ENCODE peak calls at places on chromosomes 12 and 14, in five cellular contexts. J is kidney glomerular epithelial cell, C is Caki2, X is IMR-90, T is bronchial epithelial cell. W is an unnamed sample.

GRCh38 chr12:57694459-57695019 is 607 bp downstream of the OS9 start:
- DNase-seq in J (no peak), C (no peak), X (no peak), T (peak), W (no peak)

GRCh38 chr12:4380332-4380731 is 820 bp upstream of the FGF23 start:
- DNase-seq in J (no peak), C (no peak), X (no peak), T (no peak), W (no peak)

GRCh38 chr12:108271951-108272729 is 67.0 kb downstream of the CMKLR1 start:
- DNase-seq in J (no peak), C (no peak), X (no peak), T (no peak), W (no peak)

GRCh38 chr12:44510510-44510909 is 365.6 kb downstream of the NELL2 start:
- DNase-seq in J (no peak), C (no peak), X (no peak), T (no peak), W (no peak)

GRCh38 chr12:70641691-70642090 is 4.5 kb upstream of the PTPRB start:
- DNase-seq in J (no peak), C (no peak), X (no peak), T (no peak), W (no peak)

GRCh38 chr12:53696285-53696654 is 20.4 kb upstream of the ATP5MC2 start:
- DNase-seq in J (peak), C (peak), X (peak), T (peak), W (peak)

GRCh38 chr12:13772264-13772663 is 209.1 kb downstream of the GRIN2B start:
- DNase-seq in J (no peak), C (no peak), X (no peak), T (no peak), W (no peak)

GRCh38 chr14:74941676-74942097 is 13.7 kb downstream of the PGF start:
- DNase-seq in J (no peak), C (no peak), X (peak), T (peak), W (no peak)

GRCh38 chr14:69483765-69484443 is 624 bp upstream of the PLEKHD1 start:
- DNase-seq in J (no peak), C (no peak), X (peak), T (no peak), W (no peak)

GRCh38 chr14:52077261-52077984 is 8.6 kb upstream of the NID2 start:
- DNase-seq in J (no peak), C (peak), X (peak), T (no peak), W (no peak)

GRCh38 chr12:111825509-111825908 is 16.5 kb upstream of the MAPKAPK5 start:
- DNase-seq in J (no peak), C (no peak), X (no peak), T (no peak), W (no peak)

GRCh38 chr14:99004112-99004511 is 267.9 kb downstream of the BCL11B start:
- DNase-seq in J (no peak), C (no peak), X (no peak), T (peak), W (no peak)

GRCh38 chr12:54593135-54593534 is 4.7 kb upstream of the PPP1R1A start:
- DNase-seq in J (peak), C (peak), X (no peak), T (peak), W (no peak)

GRCh38 chr14:34785223-34786006 is 71.0 kb upstream of the CFL2 start:
- DNase-seq in J (no peak), C (no peak), X (no peak), T (no peak), W (no peak)

GRCh38 chr14:105864651-105865265 is 338.4 kb downstream of the TMEM121 start:
- DNase-seq in J (no peak), C (no peak), X (no peak), T (no peak), W (no peak)

GRCh38 chr14:28142400-28143015 is 624.1 kb upstream of the FOXG1 start:
- DNase-seq in J (peak), C (no peak), X (no peak), T (peak), W (peak)

GRCh38 chr12:95641299-95641947 is 90.1 kb upstream of the USP44 start:
- DNase-seq in J (no peak), C (no peak), X (no peak), T (no peak), W (no peak)